ENCODE peak calls at places on chromosomes 11 and 22, in six cellular contexts. N is mesenchymal stem cell; D is effector CD8-positive, alpha-beta T cell; F is HTR-8/SVneo; Z is GM12892; X is naive thymus-derived CD8-positive, alpha-beta T cell. A is an unnamed sample.

GRCh38 chr11:9265211-9266131 is at the start of gene DENND5A:
- DNase-seq in N (peak; percentile 92), D (peak; percentile 40), F (peak; percentile 98), Z (peak; percentile 88), X (peak; percentile 61), A (peak; percentile 89)

GRCh38 chr11:124896071-124896750 is 1.5 kb downstream of the ROBO4 start:
- DNase-seq in N (no peak), D (no peak), F (no peak), Z (no peak), X (no peak), A (no peak)

GRCh38 chr11:1654388-1655167 is 25.0 kb downstream of the KRTAP5-5 start:
- DNase-seq in N (peak; percentile 19), D (no peak), F (no peak), Z (no peak), X (no peak), A (no peak)

GRCh38 chr22:48239461-48240164 is 1477.2 kb downstream of the TBC1D22A start:
- DNase-seq in N (no peak), D (no peak), F (no peak), Z (no peak), X (no peak), A (no peak)

GRCh38 chr11:36214484-36214883 is 74.7 kb downstream of the COMMD9 start:
- DNase-seq in N (no peak), D (no peak), F (no peak), Z (no peak), X (no peak), A (no peak)

GRCh38 chr22:48806227-48806781 is 1021.4 kb downstream of the BRD1 start:
- DNase-seq in N (no peak), D (no peak), F (no peak), Z (no peak), X (no peak), A (no peak)

GRCh38 chr11:829946-830294 is 2.2 kb downstream of the CRACR2B start:
- DNase-seq in N (no peak), D (no peak), F (no peak), Z (no peak), X (no peak), A (no peak)

GRCh38 chr11:125452125-125452470 is 44.0 kb downstream of the FEZ1 start:
- DNase-seq in N (no peak), D (no peak), F (no peak), Z (no peak), X (no peak), A (no peak)

GRCh38 chr11:61841636-61842332 is 13.7 kb downstream of the FADS2 start:
- DNase-seq in N (no peak), D (no peak), F (no peak), Z (no peak), X (no peak), A (no peak)

GRCh38 chr11:79973701-79974626 is 533.1 kb upstream of the TENM4 start:
- DNase-seq in N (peak; percentile 1), D (no peak), F (peak; percentile 12), Z (no peak), X (no peak), A (no peak)

GRCh38 chr11:64675417-64676252 is 47.4 kb downstream of the NRXN2 start:
- DNase-seq in N (peak; percentile 92), D (no peak), F (peak; percentile 49), Z (no peak), X (no peak), A (no peak)

GRCh38 chr11:103987631-103988594 is 48.5 kb upstream of the DDI1 start:
- DNase-seq in N (no peak), D (no peak), F (no peak), Z (no peak), X (no peak), A (no peak)

GRCh38 chr11:8638300-8638699 is 44.2 kb downstream of the TRIM66 start:
- DNase-seq in N (peak; percentile 14), D (no peak), F (no peak), Z (no peak), X (no peak), A (no peak)

GRCh38 chr22:45771711-45772110 is 100.1 kb downstream of the ATXN10 start:
- DNase-seq in N (no peak), D (no peak), F (no peak), Z (no peak), X (no peak), A (no peak)

GRCh38 chr11:2798951-2799761 is 86.4 kb downstream of the CDKN1C start:
- DNase-seq in N (peak; percentile 61), D (no peak), F (no peak), Z (no peak), X (no peak), A (no peak)

GRCh38 chr11:16924826-16925494 is 89.3 kb downstream of the PLEKHA7 start:
- DNase-seq in N (no peak), D (no peak), F (peak; percentile 57), Z (no peak), X (no peak), A (peak; percentile 30)

GRCh38 chr22:22348127-22348814 is 103.7 kb downstream of the VPREB1 start:
- DNase-seq in N (peak; percentile 4), D (no peak), F (no peak), Z (no peak), X (no peak), A (no peak)

GRCh38 chr22:30825711-30826505 is 131.2 kb downstream of the OSBP2 start:
- DNase-seq in N (no peak), D (no peak), F (no peak), Z (no peak), X (no peak), A (no peak)

GRCh38 chr22:40396882-40397281 is 26.5 kb downstream of the SGSM3 start:
- DNase-seq in N (peak; percentile 88), D (no peak), F (no peak), Z (no peak), X (no peak), A (no peak)

GRCh38 chr11:56013805-56014204 is 13.6 kb upstream of the OR5AS1 start:
- DNase-seq in N (no peak), D (no peak), F (no peak), Z (no peak), X (no peak), A (no peak)

GRCh38 chr22:50338042-50338573 is 5.0 kb upstream of the PPP6R2 start:
- DNase-seq in N (no peak), D (no peak), F (no peak), Z (no peak), X (no peak), A (no peak)

GRCh38 chr11:33266418-33267215 is 9.4 kb downstream of the HIPK3 start:
- DNase-seq in N (peak; percentile 87), D (no peak), F (no peak), Z (no peak), X (no peak), A (no peak)

GRCh38 chr11:15774021-15774862 is 582.1 kb downstream of the SOX6 start:
- DNase-seq in N (no peak), D (no peak), F (no peak), Z (no peak), X (no peak), A (no peak)

GRCh38 chr22:31537019-31537535 is 40.7 kb downstream of the SFI1 start:
- DNase-seq in N (no peak), D (no peak), F (no peak), Z (no peak), X (no peak), A (no peak)

GRCh38 chr22:27580311-27580897 is 221.2 kb downstream of the MN1 start:
- DNase-seq in N (no peak), D (no peak), F (no peak), Z (no peak), X (no peak), A (no peak)

GRCh38 chr11:122679441-122679840 is 23.9 kb downstream of the UBASH3B start:
- DNase-seq in N (no peak), D (no peak), F (no peak), Z (no peak), X (no peak), A (no peak)

GRCh38 chr11:35629914-35630313 is 11.7 kb downstream of the FJX1 start:
- DNase-seq in N (peak; percentile 96), D (no peak), F (peak; percentile 84), Z (no peak), X (no peak), A (no peak)

GRCh38 chr22:39543095-39543494 is 10.5 kb upstream of the RPS19BP1 start:
- DNase-seq in N (peak; percentile 38), D (no peak), F (no peak), Z (no peak), X (no peak), A (no peak)